ENCODE peak calls at places on chromosomes 1 and 21, in nine cellular contexts. One of them, this sample, is unnamed.
A peak's percentile ranks its signal among the peaks of the same experiment; 100 is the strongest.

GRCh38 chr1:181018901-181019681 is 3.6 kb downstream of the STX6 start:
- DNase-seq in HFF-Myc: no peak
- DNase-seq in tibial nerve: no peak
- DNase-seq in GM13976: no peak
- DNase-seq in heart right ventricle: no peak
- DNase-seq in PC-9: no peak
- DNase-seq in RWPE1: no peak
- DNase-seq in astrocyte of the spinal cord: no peak
- DNase-seq in Caco-2: no peak
- DNase-seq in this sample: no peak

GRCh38 chr21:38965910-38966504 is 160.3 kb downstream of the ETS2 start:
- DNase-seq in GM13976: no peak
- DNase-seq in astrocyte of the spinal cord: no peak
- DNase-seq in HFF-Myc: no peak
- DNase-seq in heart right ventricle: no peak
- DNase-seq in Caco-2: peak; percentile 95
- DNase-seq in tibial nerve: peak; percentile 24
- DNase-seq in RWPE1: no peak
- DNase-seq in PC-9: peak; percentile 72
- DNase-seq in this sample: no peak

GRCh38 chr1:173267453-173267945 is 60.4 kb upstream of the TNFSF4 start:
- DNase-seq in heart right ventricle: no peak
- DNase-seq in tibial nerve: no peak
- DNase-seq in PC-9: no peak
- DNase-seq in RWPE1: no peak
- DNase-seq in GM13976: no peak
- DNase-seq in astrocyte of the spinal cord: peak; percentile 82
- DNase-seq in Caco-2: no peak
- DNase-seq in HFF-Myc: peak; percentile 24
- DNase-seq in this sample: no peak

GRCh38 chr1:58013237-58013636 is 533.3 kb downstream of the OMA1 start:
- DNase-seq in RWPE1: no peak
- DNase-seq in heart right ventricle: no peak
- DNase-seq in HFF-Myc: no peak
- DNase-seq in PC-9: peak; percentile 6
- DNase-seq in Caco-2: no peak
- DNase-seq in astrocyte of the spinal cord: no peak
- DNase-seq in tibial nerve: no peak
- DNase-seq in GM13976: no peak
- DNase-seq in this sample: no peak

GRCh38 chr1:63960326-63960725 is 186.5 kb downstream of the ROR1 start:
- DNase-seq in astrocyte of the spinal cord: no peak
- DNase-seq in HFF-Myc: no peak
- DNase-seq in Caco-2: no peak
- DNase-seq in PC-9: no peak
- DNase-seq in tibial nerve: no peak
- DNase-seq in RWPE1: no peak
- DNase-seq in GM13976: no peak
- DNase-seq in heart right ventricle: no peak
- DNase-seq in this sample: no peak

GRCh38 chr1:205351984-205352713 is 4.6 kb downstream of the KLHDC8A start:
- DNase-seq in RWPE1: peak; percentile 51
- DNase-seq in PC-9: no peak
- DNase-seq in heart right ventricle: no peak
- DNase-seq in Caco-2: no peak
- DNase-seq in GM13976: no peak
- DNase-seq in astrocyte of the spinal cord: no peak
- DNase-seq in tibial nerve: no peak
- DNase-seq in HFF-Myc: no peak
- DNase-seq in this sample: no peak

GRCh38 chr1:31936278-31936965 is 1.7 kb downstream of the PTP4A2 start:
- DNase-seq in astrocyte of the spinal cord: no peak
- DNase-seq in RWPE1: no peak
- DNase-seq in Caco-2: no peak
- DNase-seq in HFF-Myc: no peak
- DNase-seq in GM13976: no peak
- DNase-seq in heart right ventricle: no peak
- DNase-seq in PC-9: no peak
- DNase-seq in tibial nerve: no peak
- DNase-seq in this sample: no peak

GRCh38 chr1:55483523-55483922 is 268.4 kb upstream of the USP24 start:
- DNase-seq in astrocyte of the spinal cord: no peak
- DNase-seq in Caco-2: no peak
- DNase-seq in RWPE1: no peak
- DNase-seq in HFF-Myc: no peak
- DNase-seq in heart right ventricle: no peak
- DNase-seq in GM13976: no peak
- DNase-seq in PC-9: no peak
- DNase-seq in tibial nerve: no peak
- DNase-seq in this sample: no peak

GRCh38 chr21:33587792-33588484 is 546 bp downstream of the DONSON start:
- DNase-seq in astrocyte of the spinal cord: peak; percentile 29
- DNase-seq in heart right ventricle: peak; percentile 26
- DNase-seq in HFF-Myc: no peak
- DNase-seq in PC-9: no peak
- DNase-seq in Caco-2: peak; percentile 46
- DNase-seq in tibial nerve: peak; percentile 13
- DNase-seq in RWPE1: peak; percentile 34
- DNase-seq in GM13976: peak; percentile 67
- DNase-seq in this sample: peak; percentile 48

GRCh38 chr1:36207339-36207738 is 16.9 kb upstream of the THRAP3 start:
- DNase-seq in heart right ventricle: peak; percentile 53
- DNase-seq in PC-9: no peak
- DNase-seq in tibial nerve: peak; percentile 23
- DNase-seq in GM13976: peak; percentile 51
- DNase-seq in Caco-2: no peak
- DNase-seq in astrocyte of the spinal cord: peak; percentile 92
- DNase-seq in HFF-Myc: no peak
- DNase-seq in RWPE1: no peak
- DNase-seq in this sample: peak; percentile 32

GRCh38 chr1:156414440-156415064 is 45.5 kb downstream of the RHBG start:
- DNase-seq in PC-9: no peak
- DNase-seq in heart right ventricle: no peak
- DNase-seq in HFF-Myc: no peak
- DNase-seq in tibial nerve: no peak
- DNase-seq in GM13976: no peak
- DNase-seq in RWPE1: no peak
- DNase-seq in Caco-2: no peak
- DNase-seq in astrocyte of the spinal cord: no peak
- DNase-seq in this sample: no peak

GRCh38 chr1:190809312-190809711 is 331.6 kb upstream of the BRINP3 start:
- DNase-seq in astrocyte of the spinal cord: no peak
- DNase-seq in HFF-Myc: no peak
- DNase-seq in GM13976: no peak
- DNase-seq in PC-9: no peak
- DNase-seq in RWPE1: no peak
- DNase-seq in tibial nerve: no peak
- DNase-seq in Caco-2: no peak
- DNase-seq in heart right ventricle: no peak
- DNase-seq in this sample: no peak

DNA sequence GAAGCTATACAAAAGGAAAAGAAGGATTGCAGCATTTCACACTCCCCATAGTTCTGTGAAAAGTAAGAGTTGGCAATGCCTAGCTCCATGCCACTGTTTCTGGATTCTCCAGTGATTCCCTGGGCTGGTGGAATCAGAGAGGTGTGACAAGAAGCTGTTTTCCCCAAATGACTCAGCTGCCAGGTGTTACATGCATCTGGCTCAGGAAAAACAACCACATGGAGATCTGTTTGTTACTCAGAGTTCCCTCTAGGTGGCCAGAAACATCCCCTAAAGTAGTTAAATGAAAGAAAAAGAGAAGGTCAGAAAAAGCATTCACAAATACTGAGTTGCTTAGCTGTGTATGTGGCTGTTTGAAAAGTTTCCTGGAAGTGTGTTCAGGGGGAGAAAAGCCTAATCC is 115.8 kb downstream of the UCK2 start:
- DNase-seq in heart right ventricle: no peak
- DNase-seq in HFF-Myc: no peak
- DNase-seq in RWPE1: no peak
- DNase-seq in Caco-2: no peak
- DNase-seq in GM13976: no peak
- DNase-seq in PC-9: no peak
- DNase-seq in tibial nerve: no peak
- DNase-seq in astrocyte of the spinal cord: no peak
- DNase-seq in this sample: no peak
- TF ChIP-seq CTCF in heart right ventricle: no peak
- TF ChIP-seq CTCF in HFF-Myc: peak; percentile 19
- TF ChIP-seq CTCF in RWPE1: no peak
- TF ChIP-seq CTCF in Caco-2: no peak
- TF ChIP-seq CTCF in GM13976: no peak
- TF ChIP-seq CTCF in PC-9: no peak
- TF ChIP-seq CTCF in tibial nerve: no peak
- TF ChIP-seq CTCF in astrocyte of the spinal cord: no peak
- TF ChIP-seq CTCF in this sample: peak; percentile 4

DNA sequence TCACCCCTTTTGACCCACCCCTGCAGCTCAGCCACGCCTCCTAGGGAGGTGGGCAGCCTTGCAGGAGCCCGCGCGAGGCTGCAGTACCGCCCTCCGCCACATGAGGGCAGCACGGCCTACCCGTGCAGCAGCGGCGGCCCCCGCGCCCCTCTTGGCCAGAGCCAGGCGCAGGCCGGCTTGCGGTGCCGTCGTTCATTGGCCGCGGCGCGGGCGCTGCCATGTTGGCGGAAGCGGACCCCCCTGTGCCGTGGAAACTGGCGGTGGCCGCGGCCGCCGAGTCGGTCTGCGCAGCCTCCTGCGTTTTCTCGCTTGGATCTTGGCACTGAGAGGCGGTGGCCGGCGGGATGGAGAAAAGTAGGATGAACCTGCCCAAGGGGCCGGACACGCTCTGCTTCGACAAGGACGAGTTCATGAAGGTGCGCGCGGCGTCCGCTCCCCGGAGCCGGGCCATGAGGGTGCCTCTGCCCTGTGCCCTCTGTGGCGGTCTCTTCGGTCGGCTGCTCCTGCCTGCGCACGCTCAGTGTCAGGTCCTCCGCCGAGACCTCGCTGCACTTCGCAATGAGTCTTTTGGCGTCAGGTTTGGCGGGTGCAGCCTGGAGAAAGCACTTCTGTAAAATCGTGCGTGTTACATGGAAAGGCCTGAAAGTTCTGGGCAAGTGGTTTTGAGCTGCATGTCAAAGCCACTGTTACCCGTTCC is at the start of gene COG2:
- DNase-seq in Caco-2: peak; percentile 91
- DNase-seq in GM13976: peak; percentile 97
- DNase-seq in tibial nerve: peak; percentile 95
- DNase-seq in astrocyte of the spinal cord: peak; percentile 94
- DNase-seq in HFF-Myc: peak; percentile 72
- DNase-seq in PC-9: peak; percentile 96
- DNase-seq in heart right ventricle: peak; percentile 92
- DNase-seq in RWPE1: peak; percentile 95
- DNase-seq in this sample: peak; percentile 97
- TF ChIP-seq CTCF in Caco-2: peak; percentile 99
- TF ChIP-seq CTCF in GM13976: peak; percentile 100
- TF ChIP-seq CTCF in tibial nerve: peak; percentile 100
- TF ChIP-seq CTCF in astrocyte of the spinal cord: peak; percentile 97
- TF ChIP-seq CTCF in HFF-Myc: peak; percentile 99
- TF ChIP-seq CTCF in PC-9: peak; percentile 98
- TF ChIP-seq CTCF in heart right ventricle: peak; percentile 100
- TF ChIP-seq CTCF in RWPE1: peak; percentile 98
- TF ChIP-seq CTCF in this sample: peak; percentile 100

GRCh38 chr21:45192332-45192731 is 95.4 kb downstream of the POFUT2 start:
- DNase-seq in heart right ventricle: no peak
- DNase-seq in tibial nerve: no peak
- DNase-seq in GM13976: no peak
- DNase-seq in RWPE1: no peak
- DNase-seq in Caco-2: no peak
- DNase-seq in astrocyte of the spinal cord: no peak
- DNase-seq in HFF-Myc: no peak
- DNase-seq in PC-9: no peak
- DNase-seq in this sample: no peak
- TF ChIP-seq CTCF in heart right ventricle: no peak
- TF ChIP-seq CTCF in tibial nerve: no peak
- TF ChIP-seq CTCF in GM13976: no peak
- TF ChIP-seq CTCF in RWPE1: no peak
- TF ChIP-seq CTCF in Caco-2: no peak
- TF ChIP-seq CTCF in astrocyte of the spinal cord: no peak
- TF ChIP-seq CTCF in HFF-Myc: no peak
- TF ChIP-seq CTCF in PC-9: no peak
- TF ChIP-seq CTCF in this sample: no peak

GRCh38 chr1:110893908-110894490 is 21.1 kb downstream of the CD53 start:
- DNase-seq in heart right ventricle: no peak
- DNase-seq in Caco-2: no peak
- DNase-seq in astrocyte of the spinal cord: no peak
- DNase-seq in tibial nerve: no peak
- DNase-seq in HFF-Myc: no peak
- DNase-seq in RWPE1: no peak
- DNase-seq in PC-9: no peak
- DNase-seq in GM13976: no peak
- DNase-seq in this sample: no peak
- TF ChIP-seq CTCF in heart right ventricle: no peak
- TF ChIP-seq CTCF in Caco-2: no peak
- TF ChIP-seq CTCF in astrocyte of the spinal cord: no peak
- TF ChIP-seq CTCF in tibial nerve: no peak
- TF ChIP-seq CTCF in HFF-Myc: no peak
- TF ChIP-seq CTCF in RWPE1: no peak
- TF ChIP-seq CTCF in PC-9: no peak
- TF ChIP-seq CTCF in GM13976: no peak
- TF ChIP-seq CTCF in this sample: no peak

GRCh38 chr21:44510109-44510507 is 29.9 kb downstream of the KRTAP10-1 start:
- DNase-seq in Caco-2: no peak
- DNase-seq in RWPE1: no peak
- DNase-seq in HFF-Myc: no peak
- DNase-seq in astrocyte of the spinal cord: no peak
- DNase-seq in GM13976: no peak
- DNase-seq in tibial nerve: no peak
- DNase-seq in heart right ventricle: no peak
- DNase-seq in PC-9: no peak
- DNase-seq in this sample: no peak

GRCh38 chr21:44510508-44511218 is 29.3 kb downstream of the KRTAP10-1 start:
- DNase-seq in RWPE1: peak; percentile 41
- DNase-seq in Caco-2: peak; percentile 79
- DNase-seq in HFF-Myc: no peak
- DNase-seq in astrocyte of the spinal cord: no peak
- DNase-seq in GM13976: peak; percentile 92
- DNase-seq in tibial nerve: peak; percentile 21
- DNase-seq in heart right ventricle: peak; percentile 23
- DNase-seq in PC-9: peak; percentile 47
- DNase-seq in this sample: peak; percentile 85

GRCh38 chr21:44508711-44509445 is 31.1 kb downstream of the KRTAP10-1 start:
- DNase-seq in astrocyte of the spinal cord: no peak
- DNase-seq in tibial nerve: no peak
- DNase-seq in GM13976: no peak
- DNase-seq in Caco-2: no peak
- DNase-seq in RWPE1: no peak
- DNase-seq in PC-9: no peak
- DNase-seq in heart right ventricle: no peak
- DNase-seq in HFF-Myc: no peak
- DNase-seq in this sample: no peak

GRCh38 chr21:44508426-44508710 is 31.6 kb downstream of the KRTAP10-1 start:
- DNase-seq in astrocyte of the spinal cord: no peak
- DNase-seq in Caco-2: no peak
- DNase-seq in tibial nerve: no peak
- DNase-seq in PC-9: no peak
- DNase-seq in GM13976: no peak
- DNase-seq in heart right ventricle: no peak
- DNase-seq in HFF-Myc: no peak
- DNase-seq in RWPE1: no peak
- DNase-seq in this sample: no peak

GRCh38 chr21:44509539-44509938 is 30.5 kb downstream of the KRTAP10-1 start:
- DNase-seq in Caco-2: no peak
- DNase-seq in astrocyte of the spinal cord: no peak
- DNase-seq in GM13976: no peak
- DNase-seq in PC-9: peak; percentile 17
- DNase-seq in tibial nerve: no peak
- DNase-seq in heart right ventricle: peak; percentile 74
- DNase-seq in RWPE1: peak; percentile 44
- DNase-seq in HFF-Myc: no peak
- DNase-seq in this sample: no peak
- TF ChIP-seq CTCF in Caco-2: no peak
- TF ChIP-seq CTCF in astrocyte of the spinal cord: no peak
- TF ChIP-seq CTCF in GM13976: no peak
- TF ChIP-seq CTCF in PC-9: peak; percentile 31
- TF ChIP-seq CTCF in tibial nerve: no peak
- TF ChIP-seq CTCF in heart right ventricle: peak; percentile 17
- TF ChIP-seq CTCF in RWPE1: peak; percentile 44
- TF ChIP-seq CTCF in HFF-Myc: no peak
- TF ChIP-seq CTCF in this sample: no peak